ENCODE peak calls at places on chromosomes 7 and 10, in four cellular contexts. One of them, this sample, is unnamed.

GRCh38 chr7:55534262-55534915 is 37.9 kb downstream of the VOPP1 start:
- DNase-seq in cardiac muscle cell: peak
- DNase-seq in ovary: no peak
- DNase-seq in amygdala: no peak
- DNase-seq in this sample: no peak

GRCh38 chr10:84140036-84140379 is 699 bp downstream of the GHITM start:
- DNase-seq in cardiac muscle cell: peak
- DNase-seq in amygdala: no peak
- DNase-seq in ovary: peak
- DNase-seq in this sample: no peak

GRCh38 chr10:128263891-128264688 is 137.9 kb upstream of the MKI67 start:
- DNase-seq in ovary: peak
- DNase-seq in amygdala: peak
- DNase-seq in cardiac muscle cell: peak
- DNase-seq in this sample: no peak

GRCh38 chr10:47253651-47254375 is 46.2 kb upstream of the GDF10 start:
- DNase-seq in ovary: no peak
- DNase-seq in cardiac muscle cell: peak
- DNase-seq in amygdala: no peak
- DNase-seq in this sample: peak

GRCh38 chr7:80128918-80129317 is 5.7 kb upstream of the GNAI1 start:
- DNase-seq in amygdala: no peak
- DNase-seq in ovary: no peak
- DNase-seq in cardiac muscle cell: no peak
- DNase-seq in this sample: no peak

GRCh38 chr7:12633589-12633988 is 53.8 kb upstream of the ARL4A start:
- DNase-seq in ovary: no peak
- DNase-seq in amygdala: no peak
- DNase-seq in cardiac muscle cell: peak
- DNase-seq in this sample: no peak

GRCh38 chr10:124615259-124615658 is 128.9 kb downstream of the FAM53B start:
- DNase-seq in cardiac muscle cell: no peak
- DNase-seq in ovary: no peak
- DNase-seq in amygdala: no peak
- DNase-seq in this sample: no peak

GRCh38 chr7:119037941-119038340 is 813.4 kb downstream of the ANKRD7 start:
- DNase-seq in cardiac muscle cell: no peak
- DNase-seq in amygdala: no peak
- DNase-seq in ovary: no peak
- DNase-seq in this sample: no peak

GRCh38 chr7:95690367-95690947 is 81.9 kb upstream of the DYNC1I1 start:
- DNase-seq in cardiac muscle cell: peak
- DNase-seq in ovary: no peak
- DNase-seq in amygdala: no peak
- DNase-seq in this sample: no peak

GRCh38 chr10:73597346-73597745 is 6.2 kb upstream of the USP54 start:
- DNase-seq in amygdala: no peak
- DNase-seq in ovary: no peak
- DNase-seq in cardiac muscle cell: no peak
- DNase-seq in this sample: no peak

GRCh38 chr10:67665491-67665890 is 30.5 kb downstream of the CTNNA3 start:
- DNase-seq in ovary: no peak
- DNase-seq in cardiac muscle cell: peak
- DNase-seq in amygdala: no peak
- DNase-seq in this sample: peak

This sample was measured in frontal cortex.